ENCODE peak calls at places on chromosomes 12 and 14, in eight cellular contexts. X is colonic mucosa, B is body of pancreas, U is Panc1, Z is endothelial cell, N is IMR-90, M is MM.1S, E is GM06990. I is an unnamed sample.

GRCh38 chr12:54374555-54375257 is 9.8 kb downstream of the ZNF385A start:
- DNase-seq in X (no peak), U (no peak), M (no peak), E (no peak), N (no peak), Z (no peak), B (no peak), I (no peak)

GRCh38 chr12:55931780-55932545 is 1.0 kb downstream of the DGKA start:
- DNase-seq in M (no peak), N (peak), E (no peak), B (peak), X (peak), Z (peak), U (no peak), I (peak)

GRCh38 chr14:45199246-45199645 is 53.8 kb downstream of the MIS18BP1 start:
- DNase-seq in E (no peak), X (no peak), U (no peak), M (no peak), B (no peak), N (peak), Z (no peak), I (no peak)

GRCh38 chr12:50517456-50518048 is 12.8 kb downstream of the DIP2B start:
- DNase-seq in M (peak), Z (no peak), N (peak), B (no peak), E (peak), U (no peak), X (no peak), I (peak)

GRCh38 chr12:89632778-89633177 is 75.9 kb downstream of the ATP2B1 start:
- DNase-seq in E (no peak), M (no peak), U (no peak), B (no peak), X (no peak), N (no peak), Z (no peak), I (no peak)

GRCh38 chr14:99057684-99058083 is 214.3 kb downstream of the BCL11B start:
- DNase-seq in Z (no peak), U (no peak), B (no peak), E (no peak), X (no peak), M (no peak), N (no peak), I (no peak)

GRCh38 chr14:63840981-63841380 is 11.8 kb upstream of the SYNE2 start:
- DNase-seq in N (no peak), X (peak), E (no peak), U (no peak), B (peak), Z (no peak), M (no peak), I (no peak)

GRCh38 chr12:122856999-122857671 is 21.9 kb downstream of the HIP1R start:
- DNase-seq in X (no peak), U (no peak), N (peak), M (no peak), E (no peak), B (no peak), Z (no peak), I (no peak)

GRCh38 chr12:84912191-84913142 is at the start of gene SLC6A15:
- DNase-seq in U (no peak), M (peak), E (peak), X (no peak), B (peak), N (peak), Z (peak), I (peak)

GRCh38 chr12:132471858-132472255 is 18.1 kb upstream of the FBRSL1 start:
- DNase-seq in B (no peak), E (no peak), M (no peak), Z (no peak), N (no peak), U (no peak), X (no peak), I (no peak)

GRCh38 chr12:88393017-88393767 is 187.1 kb downstream of the KITLG start:
- DNase-seq in X (no peak), Z (no peak), N (peak), B (peak), E (peak), M (peak), U (no peak), I (peak)

GRCh38 chr12:132169376-132169775 is 25.1 kb downstream of the NOC4L start:
- DNase-seq in B (no peak), N (no peak), U (no peak), X (no peak), M (no peak), E (no peak), Z (no peak), I (no peak)

GRCh38 chr14:99257673-99258221 is 14.2 kb downstream of the BCL11B start:
- DNase-seq in B (no peak), U (no peak), Z (no peak), N (no peak), X (no peak), E (no peak), M (no peak), I (no peak)

GRCh38 chr14:81710232-81710845 is 176.7 kb upstream of the SEL1L start:
- DNase-seq in U (peak), X (no peak), N (peak), M (peak), B (peak), E (no peak), Z (peak), I (no peak)

GRCh38 chr12:93079976-93080375 is 150.9 kb upstream of the EEA1 start:
- DNase-seq in N (no peak), U (no peak), M (no peak), E (no peak), B (no peak), X (no peak), Z (no peak), I (no peak)

GRCh38 chr12:19546027-19546426 is 106.7 kb downstream of the AEBP2 start:
- DNase-seq in E (no peak), U (no peak), N (no peak), X (no peak), Z (no peak), M (no peak), B (no peak), I (no peak)

GRCh38 chr14:28952707-28953106 is 186.1 kb downstream of the FOXG1 start:
- DNase-seq in U (no peak), Z (no peak), M (no peak), B (no peak), E (no peak), X (no peak), N (no peak), I (no peak)

GRCh38 chr12:82862069-82862841 is 175.5 kb downstream of the TMTC2 start:
- DNase-seq in U (no peak), M (no peak), E (no peak), N (peak), B (no peak), Z (no peak), X (no peak), I (no peak)

GRCh38 chr12:94427520-94428381 is 31.9 kb downstream of the CEP83 start:
- DNase-seq in M (no peak), Z (no peak), U (no peak), X (peak), N (peak), E (peak), B (peak), I (no peak)

GRCh38 chr12:2409656-2410265 is 357.0 kb downstream of the CACNA1C start:
- DNase-seq in U (no peak), Z (no peak), N (no peak), X (no peak), E (no peak), M (no peak), B (no peak), I (no peak)

GRCh38 chr12:20140751-20141150 is 227.6 kb upstream of the PDE3A start:
- DNase-seq in Z (no peak), N (no peak), X (no peak), B (no peak), E (no peak), M (no peak), U (no peak), I (no peak)

GRCh38 chr12:4771960-4772566 is 51.9 kb downstream of the GALNT8 start:
- DNase-seq in B (no peak), M (no peak), X (no peak), N (no peak), E (no peak), U (no peak), Z (no peak), I (no peak)

GRCh38 chr14:66099931-66100330 is 386.2 kb upstream of the CCDC196 start:
- DNase-seq in U (no peak), Z (no peak), M (no peak), B (no peak), E (no peak), N (no peak), X (no peak), I (peak)

GRCh38 chr14:106652494-106652893 is 1126.1 kb downstream of the TMEM121 start:
- DNase-seq in N (no peak), X (no peak), E (peak), B (no peak), M (no peak), U (no peak), Z (no peak), I (peak)
- TF ChIP-seq CTCF in N (no peak), X (no peak), E (peak), B (no peak), M (no peak), U (no peak), Z (no peak), I (no peak)

DNA sequence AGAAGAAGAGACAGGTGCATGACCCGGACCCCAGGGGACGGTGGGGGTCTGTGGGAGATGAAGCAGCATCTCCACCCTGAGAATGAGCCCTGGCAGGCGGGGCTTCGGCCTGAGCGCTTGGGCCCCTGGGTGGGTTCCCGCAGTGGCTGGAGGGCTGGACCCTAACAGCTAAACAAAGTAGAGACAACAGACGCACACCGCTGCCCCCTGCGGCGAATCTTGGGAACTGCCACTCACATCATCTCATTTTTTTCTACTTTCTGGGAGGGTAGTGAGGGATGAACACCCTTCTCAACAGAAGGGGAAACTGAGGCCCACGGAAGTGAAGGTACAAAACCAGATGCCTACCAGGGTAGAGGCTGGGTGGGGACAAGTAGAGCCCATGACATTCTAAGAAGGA is 104.7 kb downstream of the RFLNA start:
- DNase-seq in U (no peak), M (no peak), B (no peak), N (no peak), Z (peak), E (no peak), X (peak), I (peak)
- TF ChIP-seq CTCF in U (peak), M (peak), B (peak), N (peak), Z (peak), E (peak), X (peak), I (peak)

GRCh38 chr14:75732888-75733287 is 71.8 kb downstream of the TTLL5 start:
- DNase-seq in M (no peak), B (no peak), Z (no peak), U (no peak), X (no peak), E (no peak), N (no peak), I (no peak)

GRCh38 chr14:75738192-75738591 is 77.1 kb downstream of the TTLL5 start:
- DNase-seq in U (no peak), Z (no peak), N (peak), X (no peak), M (no peak), B (no peak), E (no peak), I (no peak)

GRCh38 chr14:75742867-75743266 is 81.8 kb downstream of the TTLL5 start:
- DNase-seq in X (no peak), U (no peak), N (no peak), B (no peak), M (no peak), Z (no peak), E (no peak), I (no peak)

GRCh38 chr14:75734848-75735247 is 73.8 kb downstream of the TTLL5 start:
- DNase-seq in B (no peak), X (no peak), Z (no peak), E (no peak), N (no peak), M (no peak), U (no peak), I (no peak)

GRCh38 chr14:75736845-75737485 is 75.9 kb downstream of the TTLL5 start:
- DNase-seq in M (no peak), X (no peak), B (no peak), U (no peak), E (no peak), N (no peak), Z (no peak), I (no peak)
- TF ChIP-seq CTCF in M (no peak), X (no peak), B (no peak), U (no peak), E (no peak), N (no peak), Z (no peak), I (no peak)

GRCh38 chr12:52125499-52125900 is 46.0 kb downstream of the SMIM41 start:
- DNase-seq in B (no peak), U (no peak), N (no peak), X (no peak), E (no peak), M (no peak), Z (no peak), I (no peak)

GRCh38 chr12:52120951-52121847 is 41.7 kb downstream of the SMIM41 start:
- DNase-seq in N (peak), B (peak), U (no peak), Z (no peak), X (no peak), E (no peak), M (no peak), I (peak)

GRCh38 chr12:52121848-52122838 is 42.6 kb downstream of the SMIM41 start:
- DNase-seq in B (peak), Z (peak), M (peak), X (peak), N (peak), U (no peak), E (peak), I (peak)

GRCh38 chr12:52122904-52123303 is 43.4 kb downstream of the SMIM41 start:
- DNase-seq in M (no peak), Z (no peak), E (no peak), U (no peak), X (no peak), B (no peak), N (no peak), I (no peak)

GRCh38 chr12:52119398-52120254 is 40.1 kb downstream of the SMIM41 start:
- DNase-seq in M (peak), X (peak), B (peak), E (peak), N (no peak), Z (peak), U (no peak), I (peak)
- TF ChIP-seq CTCF in M (peak), X (peak), B (peak), E (peak), N (peak), Z (peak), U (peak), I (peak)

DNA sequence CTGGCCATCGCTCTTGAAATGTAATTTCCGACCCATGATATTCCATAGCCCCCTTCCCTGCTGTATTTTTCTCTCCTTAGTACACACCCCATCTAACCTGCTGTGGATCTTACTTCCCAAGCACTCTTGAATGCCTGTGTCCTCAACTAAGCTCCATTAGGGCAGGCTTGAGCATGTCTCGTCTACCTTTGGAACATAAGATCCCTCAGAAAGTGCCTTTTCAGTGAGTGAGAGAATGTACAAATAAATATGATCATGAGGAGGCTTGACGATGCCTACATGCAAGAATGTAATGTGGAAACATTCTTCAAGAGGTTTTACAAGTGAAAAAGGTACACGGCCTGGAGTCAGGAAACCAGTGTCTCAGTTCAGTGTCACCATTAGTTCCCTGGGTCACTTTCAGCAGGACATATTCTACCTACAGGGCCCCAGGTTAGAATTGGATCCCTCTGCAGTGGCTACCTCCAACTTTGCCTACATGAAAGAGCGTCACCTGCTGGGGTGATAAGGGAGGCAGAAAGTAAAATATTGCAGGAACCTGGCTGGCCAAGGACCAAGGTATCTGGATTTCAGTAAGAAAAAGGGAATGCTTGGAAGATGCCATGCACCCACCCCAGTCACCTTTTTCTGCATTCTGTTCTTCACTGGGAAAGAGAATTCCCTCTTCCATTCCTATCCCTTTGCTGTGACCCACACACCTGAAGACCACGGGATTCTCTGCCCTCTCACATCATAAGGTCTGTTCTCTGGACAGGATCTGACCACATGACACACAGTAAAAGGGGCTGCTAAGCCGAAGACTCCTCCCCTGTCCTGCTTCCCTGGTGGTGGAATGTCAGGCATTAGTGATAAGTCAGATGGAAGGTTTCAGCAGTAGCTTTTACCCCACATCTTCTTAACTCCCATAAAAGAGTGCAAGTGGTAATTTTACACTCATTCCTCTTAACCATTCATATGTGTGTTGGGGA is 24.6 kb upstream of the SERPINA1 start:
- DNase-seq in U (no peak), X (no peak), E (no peak), N (no peak), Z (no peak), B (no peak), M (no peak), I (no peak)
- TF ChIP-seq CTCF in U (peak), X (peak), E (peak), N (peak), Z (no peak), B (peak), M (no peak), I (peak)

I was measured in GM10248.